ENCODE peak calls at places on chromosome 14, in five cellular contexts. One of them, this sample, is unnamed.

GRCh38 chr14:37278673-37279538 is 81.2 kb downstream of the MIPOL1 start:
- DNase-seq in stomach: no peak
- DNase-seq in body of pancreas: no peak
- DNase-seq in lower lobe of right lung: no peak
- DNase-seq in lower leg skin: no peak
- DNase-seq in this sample: no peak

GRCh38 chr14:56724013-56724412 is 86.3 kb downstream of the OTX2 start:
- DNase-seq in stomach: no peak
- DNase-seq in body of pancreas: no peak
- DNase-seq in lower lobe of right lung: no peak
- DNase-seq in lower leg skin: no peak
- DNase-seq in this sample: no peak

GRCh38 chr14:21723431-21724045 is 49.9 kb upstream of the OR4E1 start:
- DNase-seq in stomach: no peak
- DNase-seq in body of pancreas: no peak
- DNase-seq in lower lobe of right lung: no peak
- DNase-seq in lower leg skin: no peak
- DNase-seq in this sample: no peak

GRCh38 chr14:29518335-29518734 is 409.3 kb downstream of the PRKD1 start:
- DNase-seq in stomach: no peak
- DNase-seq in body of pancreas: no peak
- DNase-seq in lower lobe of right lung: no peak
- DNase-seq in lower leg skin: no peak
- DNase-seq in this sample: no peak

GRCh38 chr14:61444215-61444768 is 122.9 kb downstream of the PRKCH start:
- DNase-seq in stomach: no peak
- DNase-seq in body of pancreas: no peak
- DNase-seq in lower lobe of right lung: peak; percentile 60
- DNase-seq in lower leg skin: no peak
- DNase-seq in this sample: peak; percentile 64

GRCh38 chr14:35949933-35950332 is 123.8 kb downstream of the BRMS1L start:
- DNase-seq in stomach: peak; percentile 46
- DNase-seq in body of pancreas: peak; percentile 24
- DNase-seq in lower lobe of right lung: no peak
- DNase-seq in lower leg skin: no peak
- DNase-seq in this sample: no peak

GRCh38 chr14:59664741-59665140 is 88.1 kb upstream of the CCDC175 start:
- DNase-seq in stomach: no peak
- DNase-seq in body of pancreas: no peak
- DNase-seq in lower lobe of right lung: no peak
- DNase-seq in lower leg skin: no peak
- DNase-seq in this sample: no peak

GRCh38 chr14:70011098-70011497 is 131.9 kb downstream of the SMOC1 start:
- DNase-seq in stomach: no peak
- DNase-seq in body of pancreas: no peak
- DNase-seq in lower lobe of right lung: no peak
- DNase-seq in lower leg skin: no peak
- DNase-seq in this sample: no peak

GRCh38 chr14:87628129-87628528 is 364.9 kb downstream of the GALC start:
- DNase-seq in stomach: no peak
- DNase-seq in body of pancreas: peak; percentile 24
- DNase-seq in lower lobe of right lung: no peak
- DNase-seq in lower leg skin: peak; percentile 51
- DNase-seq in this sample: no peak

GRCh38 chr14:61288228-61288627 is 7.1 kb upstream of the TMEM30B start:
- DNase-seq in stomach: no peak
- DNase-seq in body of pancreas: no peak
- DNase-seq in lower lobe of right lung: no peak
- DNase-seq in lower leg skin: no peak
- DNase-seq in this sample: no peak

GRCh38 chr14:26330982-26331381 is 266.9 kb downstream of the NOVA1 start:
- DNase-seq in stomach: no peak
- DNase-seq in body of pancreas: no peak
- DNase-seq in lower lobe of right lung: no peak
- DNase-seq in lower leg skin: no peak
- DNase-seq in this sample: no peak

GRCh38 chr14:24365600-24366374 is 2.2 kb upstream of the NFATC4 start:
- DNase-seq in stomach: peak; percentile 91
- DNase-seq in body of pancreas: peak; percentile 92
- DNase-seq in lower lobe of right lung: peak; percentile 90
- DNase-seq in lower leg skin: peak; percentile 88
- DNase-seq in this sample: peak; percentile 71

GRCh38 chr14:99602054-99602787 is 1.8 kb downstream of the CCDC85C start:
- DNase-seq in stomach: peak; percentile 38
- DNase-seq in body of pancreas: peak; percentile 52
- DNase-seq in lower lobe of right lung: peak; percentile 69
- DNase-seq in lower leg skin: no peak
- DNase-seq in this sample: no peak

GRCh38 chr14:98379829-98380228 is 892.2 kb downstream of the BCL11B start:
- DNase-seq in stomach: no peak
- DNase-seq in body of pancreas: no peak
- DNase-seq in lower lobe of right lung: no peak
- DNase-seq in lower leg skin: no peak
- DNase-seq in this sample: no peak

GRCh38 chr14:68785817-68786490 is 6.9 kb downstream of the ZFP36L1 start:
- DNase-seq in stomach: peak; percentile 33
- DNase-seq in body of pancreas: peak; percentile 69
- DNase-seq in lower lobe of right lung: no peak
- DNase-seq in lower leg skin: no peak
- DNase-seq in this sample: no peak

GRCh38 chr14:73633517-73634332 is 11.1 kb upstream of the DNAL1 start:
- DNase-seq in stomach: peak; percentile 59
- DNase-seq in body of pancreas: peak; percentile 60
- DNase-seq in lower lobe of right lung: peak; percentile 75
- DNase-seq in lower leg skin: peak; percentile 47
- DNase-seq in this sample: peak; percentile 49

GRCh38 chr14:96255501-96256366 is at the start of gene BDKRB1:
- DNase-seq in stomach: no peak
- DNase-seq in body of pancreas: no peak
- DNase-seq in lower lobe of right lung: no peak
- DNase-seq in lower leg skin: no peak
- DNase-seq in this sample: no peak

GRCh38 chr14:56194062-56194461 is 75.9 kb downstream of the PELI2 start:
- DNase-seq in stomach: no peak
- DNase-seq in body of pancreas: no peak
- DNase-seq in lower lobe of right lung: no peak
- DNase-seq in lower leg skin: no peak
- DNase-seq in this sample: no peak

GRCh38 chr14:64467131-64467530 is 1.8 kb downstream of the AKAP5 start:
- DNase-seq in stomach: no peak
- DNase-seq in body of pancreas: no peak
- DNase-seq in lower lobe of right lung: no peak
- DNase-seq in lower leg skin: no peak
- DNase-seq in this sample: no peak

GRCh38 chr14:86858043-86858442 is 1134.9 kb downstream of the GALC start:
- DNase-seq in stomach: no peak
- DNase-seq in body of pancreas: no peak
- DNase-seq in lower lobe of right lung: no peak
- DNase-seq in lower leg skin: no peak
- DNase-seq in this sample: no peak

GRCh38 chr14:33806905-33807304 is 144.0 kb downstream of the EGLN3 start:
- DNase-seq in stomach: no peak
- DNase-seq in body of pancreas: no peak
- DNase-seq in lower lobe of right lung: no peak
- DNase-seq in lower leg skin: no peak
- DNase-seq in this sample: no peak

GRCh38 chr14:89277229-89277628 is 139.8 kb downstream of the FOXN3 start:
- DNase-seq in stomach: no peak
- DNase-seq in body of pancreas: no peak
- DNase-seq in lower lobe of right lung: no peak
- DNase-seq in lower leg skin: no peak
- DNase-seq in this sample: no peak

GRCh38 chr14:65153101-65153500 is 50.8 kb upstream of the MAX start:
- DNase-seq in stomach: no peak
- DNase-seq in body of pancreas: no peak
- DNase-seq in lower lobe of right lung: no peak
- DNase-seq in lower leg skin: no peak
- DNase-seq in this sample: no peak

GRCh38 chr14:74933925-74934435 is 10.9 kb upstream of the RPS6KL1 start:
- DNase-seq in stomach: no peak
- DNase-seq in body of pancreas: no peak
- DNase-seq in lower lobe of right lung: no peak
- DNase-seq in lower leg skin: no peak
- DNase-seq in this sample: peak; percentile 7

GRCh38 chr14:89254201-89254919 is 162.7 kb downstream of the FOXN3 start:
- DNase-seq in stomach: no peak
- DNase-seq in body of pancreas: no peak
- DNase-seq in lower lobe of right lung: no peak
- DNase-seq in lower leg skin: no peak
- DNase-seq in this sample: no peak

GRCh38 chr14:47674148-47674545 is 1.3 kb downstream of the MDGA2 start:
- DNase-seq in stomach: no peak
- DNase-seq in body of pancreas: peak; percentile 8
- DNase-seq in lower lobe of right lung: no peak
- DNase-seq in lower leg skin: no peak
- DNase-seq in this sample: no peak

GRCh38 chr14:60862283-60862682 is 118.6 kb downstream of the TRMT5 start:
- DNase-seq in stomach: peak; percentile 90
- DNase-seq in body of pancreas: peak; percentile 62
- DNase-seq in lower lobe of right lung: no peak
- DNase-seq in lower leg skin: peak; percentile 36
- DNase-seq in this sample: no peak

GRCh38 chr14:23006544-23007419 is 3.2 kb downstream of the C14orf93 start:
- DNase-seq in stomach: peak; percentile 98
- DNase-seq in body of pancreas: peak; percentile 96
- DNase-seq in lower lobe of right lung: peak; percentile 96
- DNase-seq in lower leg skin: peak; percentile 97
- DNase-seq in this sample: peak; percentile 97
- TF ChIP-seq CTCF in stomach: no peak
- TF ChIP-seq CTCF in body of pancreas: no peak
- TF ChIP-seq CTCF in lower lobe of right lung: peak; percentile 24
- TF ChIP-seq CTCF in lower leg skin: no peak
- TF ChIP-seq CTCF in this sample: peak; percentile 29

GRCh38 chr14:39807271-39807670 is 375.0 kb upstream of the FBXO33 start:
- DNase-seq in stomach: no peak
- DNase-seq in body of pancreas: no peak
- DNase-seq in lower lobe of right lung: no peak
- DNase-seq in lower leg skin: no peak
- DNase-seq in this sample: no peak

GRCh38 chr14:39812532-39813320 is 380.5 kb upstream of the FBXO33 start:
- DNase-seq in stomach: no peak
- DNase-seq in body of pancreas: no peak
- DNase-seq in lower lobe of right lung: no peak
- DNase-seq in lower leg skin: no peak
- DNase-seq in this sample: no peak
- TF ChIP-seq CTCF in stomach: no peak
- TF ChIP-seq CTCF in body of pancreas: no peak
- TF ChIP-seq CTCF in lower lobe of right lung: no peak
- TF ChIP-seq CTCF in lower leg skin: no peak
- TF ChIP-seq CTCF in this sample: no peak

GRCh38 chr14:34873591-34874385 is 1.4 kb downstream of the BAZ1A start:
- DNase-seq in stomach: peak; percentile 82
- DNase-seq in body of pancreas: peak; percentile 78
- DNase-seq in lower lobe of right lung: peak; percentile 94
- DNase-seq in lower leg skin: peak; percentile 87
- DNase-seq in this sample: peak; percentile 96

GRCh38 chr14:34875031-34875922 is at the start of gene BAZ1A:
- DNase-seq in stomach: peak; percentile 64
- DNase-seq in body of pancreas: peak; percentile 64
- DNase-seq in lower lobe of right lung: peak; percentile 68
- DNase-seq in lower leg skin: peak; percentile 76
- DNase-seq in this sample: peak; percentile 45

GRCh38 chr14:34872822-34873590 is 2.2 kb downstream of the BAZ1A start:
- DNase-seq in stomach: no peak
- DNase-seq in body of pancreas: peak; percentile 26
- DNase-seq in lower lobe of right lung: no peak
- DNase-seq in lower leg skin: peak; percentile 48
- DNase-seq in this sample: no peak

GRCh38 chr14:34874386-34875030 is 652 bp downstream of the BAZ1A start:
- DNase-seq in stomach: peak; percentile 52
- DNase-seq in body of pancreas: peak; percentile 39
- DNase-seq in lower lobe of right lung: peak; percentile 77
- DNase-seq in lower leg skin: peak; percentile 32
- DNase-seq in this sample: peak; percentile 66
- TF ChIP-seq CTCF in stomach: no peak
- TF ChIP-seq CTCF in body of pancreas: no peak
- TF ChIP-seq CTCF in lower lobe of right lung: peak; percentile 9
- TF ChIP-seq CTCF in lower leg skin: no peak
- TF ChIP-seq CTCF in this sample: peak; percentile 23

GRCh38 chr14:104752338-104752734 is 611 bp upstream of the SIVA1 start:
- DNase-seq in stomach: no peak
- DNase-seq in body of pancreas: no peak
- DNase-seq in lower lobe of right lung: no peak
- DNase-seq in lower leg skin: no peak
- DNase-seq in this sample: peak; percentile 99

GRCh38 chr14:104750658-104751057 is 2.3 kb upstream of the SIVA1 start:
- DNase-seq in stomach: no peak
- DNase-seq in body of pancreas: no peak
- DNase-seq in lower lobe of right lung: no peak
- DNase-seq in lower leg skin: no peak
- DNase-seq in this sample: no peak

GRCh38 chr14:104752735-104753527 is at the start of gene SIVA1:
- DNase-seq in stomach: peak; percentile 100
- DNase-seq in body of pancreas: peak; percentile 99
- DNase-seq in lower lobe of right lung: peak; percentile 100
- DNase-seq in lower leg skin: peak; percentile 99
- DNase-seq in this sample: peak; percentile 100

GRCh38 chr14:104749958-104750529 is 2.9 kb upstream of the SIVA1 start:
- DNase-seq in stomach: no peak
- DNase-seq in body of pancreas: no peak
- DNase-seq in lower lobe of right lung: no peak
- DNase-seq in lower leg skin: no peak
- DNase-seq in this sample: no peak

DNA sequence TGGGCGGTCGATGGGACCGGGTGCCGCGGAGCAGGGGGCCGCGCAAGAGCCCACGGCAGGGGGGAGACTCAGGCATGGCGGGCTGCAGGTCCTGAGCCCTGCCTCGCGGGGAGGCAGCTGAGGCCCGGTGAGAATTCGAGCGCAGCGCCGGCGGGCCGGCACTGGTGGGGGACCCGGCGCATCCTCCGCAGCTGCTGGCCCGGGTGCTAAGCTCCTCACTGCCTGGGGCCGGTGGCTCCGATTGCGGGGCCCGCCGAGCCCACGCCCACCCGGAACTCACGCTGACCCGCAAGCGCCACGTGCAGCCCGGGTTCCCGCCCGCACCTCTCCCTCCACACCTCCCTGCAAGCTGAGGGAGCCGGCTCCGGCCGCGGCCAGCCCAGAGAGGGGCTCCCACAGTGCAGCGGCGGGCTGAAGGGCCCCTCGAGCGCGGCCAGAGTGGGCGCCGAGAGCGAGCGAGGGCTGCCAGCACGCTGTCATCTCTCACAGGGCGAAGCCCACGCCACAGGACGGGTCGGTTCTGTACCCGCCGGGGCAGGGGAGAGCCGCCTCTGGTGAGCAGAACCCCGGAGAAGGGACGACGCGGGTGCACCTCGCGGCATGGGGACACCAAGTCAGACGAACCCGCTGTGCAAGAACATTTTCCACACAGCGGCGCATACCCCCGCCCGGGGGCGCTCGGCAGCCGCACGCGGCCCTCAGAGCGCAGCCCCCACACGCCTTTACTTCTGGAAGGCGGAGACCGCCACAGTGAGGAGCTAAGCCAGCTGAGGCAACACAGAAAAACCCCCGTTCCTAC is 1.2 kb upstream of the SIVA1 start:
- DNase-seq in stomach: no peak
- DNase-seq in body of pancreas: no peak
- DNase-seq in lower lobe of right lung: no peak
- DNase-seq in lower leg skin: no peak
- DNase-seq in this sample: no peak
- TF ChIP-seq CTCF in stomach: no peak
- TF ChIP-seq CTCF in body of pancreas: no peak
- TF ChIP-seq CTCF in lower lobe of right lung: no peak
- TF ChIP-seq CTCF in lower leg skin: no peak
- TF ChIP-seq CTCF in this sample: no peak